ENCODE peak calls at places on chromosomes 6 and 20, in seven cellular contexts. One of them, this sample, is unnamed.

GRCh38 chr20:54139188-54139587 is 34.6 kb downstream of the CYP24A1 start:
- DNase-seq in body of pancreas: no peak
- DNase-seq in PC-3: peak
- DNase-seq in AG04449: no peak
- DNase-seq in astrocyte: peak
- DNase-seq in AG09309: no peak
- DNase-seq in GM12878: no peak
- DNase-seq in this sample: no peak

GRCh38 chr20:33947709-33948295 is 45.9 kb upstream of the RALY start:
- DNase-seq in body of pancreas: no peak
- DNase-seq in AG09309: no peak
- DNase-seq in PC-3: peak
- DNase-seq in AG04449: no peak
- DNase-seq in GM12878: peak
- DNase-seq in astrocyte: no peak
- DNase-seq in this sample: peak

GRCh38 chr20:48826883-48827771 is 672 bp downstream of the PREX1 start:
- DNase-seq in AG04449: no peak
- DNase-seq in PC-3: peak
- DNase-seq in AG09309: no peak
- DNase-seq in GM12878: no peak
- DNase-seq in astrocyte: no peak
- DNase-seq in body of pancreas: no peak
- DNase-seq in this sample: peak

GRCh38 chr6:117506180-117506835 is 23.8 kb downstream of the DCBLD1 start:
- DNase-seq in PC-3: no peak
- DNase-seq in body of pancreas: no peak
- DNase-seq in astrocyte: peak
- DNase-seq in AG04449: no peak
- DNase-seq in AG09309: no peak
- DNase-seq in GM12878: no peak
- DNase-seq in this sample: no peak

GRCh38 chr6:6723792-6724318 is 135.3 kb downstream of the LY86 start:
- DNase-seq in AG04449: no peak
- DNase-seq in GM12878: no peak
- DNase-seq in PC-3: no peak
- DNase-seq in AG09309: no peak
- DNase-seq in body of pancreas: no peak
- DNase-seq in astrocyte: no peak
- DNase-seq in this sample: no peak

GRCh38 chr6:50030777-50031562 is 9.2 kb upstream of the DEFB110 start:
- DNase-seq in AG04449: no peak
- DNase-seq in AG09309: no peak
- DNase-seq in body of pancreas: no peak
- DNase-seq in GM12878: no peak
- DNase-seq in PC-3: peak
- DNase-seq in astrocyte: no peak
- DNase-seq in this sample: peak

GRCh38 chr6:52514514-52514913 is 62.3 kb downstream of the TRAM2 start:
- DNase-seq in astrocyte: peak
- DNase-seq in AG09309: no peak
- DNase-seq in body of pancreas: no peak
- DNase-seq in GM12878: no peak
- DNase-seq in AG04449: no peak
- DNase-seq in PC-3: no peak
- DNase-seq in this sample: no peak

GRCh38 chr20:5041433-5041832 is 40.1 kb upstream of the SLC23A2 start:
- DNase-seq in astrocyte: no peak
- DNase-seq in GM12878: no peak
- DNase-seq in AG09309: no peak
- DNase-seq in PC-3: no peak
- DNase-seq in AG04449: peak
- DNase-seq in body of pancreas: no peak
- DNase-seq in this sample: no peak

GRCh38 chr20:37577972-37578371 is 50.3 kb upstream of the BLCAP start:
- DNase-seq in astrocyte: no peak
- DNase-seq in AG04449: no peak
- DNase-seq in GM12878: no peak
- DNase-seq in AG09309: no peak
- DNase-seq in body of pancreas: no peak
- DNase-seq in PC-3: no peak
- DNase-seq in this sample: no peak

GRCh38 chr6:39199541-39199940 is 29.7 kb downstream of the KCNK5 start:
- DNase-seq in astrocyte: no peak
- DNase-seq in GM12878: no peak
- DNase-seq in AG09309: no peak
- DNase-seq in AG04449: no peak
- DNase-seq in body of pancreas: no peak
- DNase-seq in PC-3: no peak
- DNase-seq in this sample: no peak

GRCh38 chr6:34485321-34486060 is 19.6 kb downstream of the PACSIN1 start:
- DNase-seq in astrocyte: no peak
- DNase-seq in AG04449: no peak
- DNase-seq in GM12878: no peak
- DNase-seq in AG09309: no peak
- DNase-seq in PC-3: no peak
- DNase-seq in body of pancreas: no peak
- DNase-seq in this sample: no peak

GRCh38 chr20:46438156-46438750 is 31.8 kb upstream of the ELMO2 start:
- DNase-seq in AG09309: no peak
- DNase-seq in astrocyte: peak
- DNase-seq in GM12878: no peak
- DNase-seq in PC-3: peak
- DNase-seq in AG04449: no peak
- DNase-seq in body of pancreas: no peak
- DNase-seq in this sample: peak
- TF ChIP-seq CTCF in AG09309: peak
- TF ChIP-seq CTCF in astrocyte: peak
- TF ChIP-seq CTCF in GM12878: peak
- TF ChIP-seq CTCF in PC-3: peak
- TF ChIP-seq CTCF in AG04449: peak
- TF ChIP-seq CTCF in body of pancreas: peak
- TF ChIP-seq CTCF in this sample: peak

GRCh38 chr6:127518710-127519468 is at the start of gene MTCL3:
- DNase-seq in astrocyte: peak
- DNase-seq in body of pancreas: no peak
- DNase-seq in PC-3: no peak
- DNase-seq in GM12878: no peak
- DNase-seq in AG09309: no peak
- DNase-seq in AG04449: no peak
- DNase-seq in this sample: no peak
- H3K4me3 ChIP-seq in astrocyte: peak
- H3K4me3 ChIP-seq in body of pancreas: no peak
- H3K4me3 ChIP-seq in PC-3: no peak
- H3K4me3 ChIP-seq in GM12878: no peak
- H3K4me3 ChIP-seq in AG09309: peak
- H3K4me3 ChIP-seq in AG04449: peak
- H3K4me3 ChIP-seq in this sample: no peak

GRCh38 chr6:37207903-37208456 is 38.0 kb downstream of the PIM1 start:
- DNase-seq in GM12878: peak
- DNase-seq in body of pancreas: peak
- DNase-seq in AG04449: no peak
- DNase-seq in astrocyte: peak
- DNase-seq in AG09309: peak
- DNase-seq in PC-3: peak
- DNase-seq in this sample: peak
- TF ChIP-seq CTCF in GM12878: peak
- TF ChIP-seq CTCF in body of pancreas: peak
- TF ChIP-seq CTCF in AG04449: peak
- TF ChIP-seq CTCF in astrocyte: peak
- TF ChIP-seq CTCF in AG09309: peak
- TF ChIP-seq CTCF in PC-3: peak
- TF ChIP-seq CTCF in this sample: peak

DNA sequence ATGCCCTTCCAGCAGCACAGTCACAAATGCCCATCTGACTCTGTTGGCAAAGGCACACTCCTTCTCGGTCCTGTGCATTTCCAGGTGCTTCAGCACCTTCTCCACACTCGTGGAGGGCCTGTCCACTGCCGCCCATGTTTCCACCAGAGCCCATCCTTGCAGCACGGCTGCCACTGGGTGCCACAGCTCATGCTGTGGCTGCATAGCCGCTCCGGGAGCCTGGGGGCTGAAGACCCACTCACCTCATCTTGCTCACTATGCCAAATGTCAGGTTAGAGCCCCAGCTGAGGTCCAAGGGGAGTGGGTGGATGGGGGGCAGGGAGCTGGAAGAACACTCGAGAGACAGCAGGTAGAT is 6.9 kb downstream of the ZKSCAN3 start:
- DNase-seq in body of pancreas: no peak
- DNase-seq in AG04449: no peak
- DNase-seq in GM12878: no peak
- DNase-seq in astrocyte: no peak
- DNase-seq in AG09309: no peak
- DNase-seq in PC-3: no peak
- DNase-seq in this sample: no peak
- H3K4me3 ChIP-seq in body of pancreas: no peak
- H3K4me3 ChIP-seq in AG04449: no peak
- H3K4me3 ChIP-seq in GM12878: no peak
- H3K4me3 ChIP-seq in astrocyte: peak
- H3K4me3 ChIP-seq in AG09309: no peak
- H3K4me3 ChIP-seq in PC-3: peak
- H3K4me3 ChIP-seq in this sample: no peak

DNA sequence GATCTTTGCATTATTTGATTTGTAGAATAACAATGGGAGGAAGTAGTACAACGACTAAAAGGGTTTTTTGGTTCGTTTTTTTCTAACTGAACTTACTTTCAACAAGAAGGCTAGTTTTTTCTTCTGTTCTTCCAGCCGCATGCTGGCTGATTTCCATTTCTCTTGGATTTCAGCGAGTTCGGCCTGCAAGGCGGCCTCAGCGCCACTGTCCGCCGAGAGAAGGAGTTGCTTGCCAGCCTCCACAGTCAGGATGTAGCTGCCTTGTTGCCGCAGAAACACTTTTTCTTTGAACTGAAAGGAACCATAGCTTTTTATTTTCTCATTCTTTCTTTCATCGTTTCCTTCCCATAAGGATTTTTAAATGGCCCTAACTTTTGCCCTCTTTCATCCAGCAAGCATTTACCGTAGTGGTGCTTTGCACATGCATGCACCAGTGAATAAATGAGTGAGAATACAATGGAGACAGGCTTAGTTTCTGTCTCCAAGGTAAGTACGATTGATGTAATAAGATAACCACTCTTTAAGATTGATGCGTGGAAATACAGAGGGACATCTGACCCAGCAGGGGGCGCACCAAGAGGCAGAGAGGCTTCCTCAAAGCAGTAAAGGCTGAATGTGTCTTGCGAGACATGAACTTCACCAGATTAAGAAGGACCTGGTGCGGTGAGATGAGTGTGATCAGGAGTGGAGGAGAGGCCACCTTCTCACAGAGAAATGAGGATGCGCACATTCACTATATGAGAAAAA is 398.8 kb downstream of the ESR1 start:
- DNase-seq in body of pancreas: peak
- DNase-seq in PC-3: peak
- DNase-seq in astrocyte: no peak
- DNase-seq in AG04449: no peak
- DNase-seq in AG09309: no peak
- DNase-seq in GM12878: no peak
- DNase-seq in this sample: peak
- TF ChIP-seq CTCF in body of pancreas: peak
- TF ChIP-seq CTCF in PC-3: peak
- TF ChIP-seq CTCF in astrocyte: peak
- TF ChIP-seq CTCF in AG04449: peak
- TF ChIP-seq CTCF in AG09309: peak
- TF ChIP-seq CTCF in GM12878: peak
- TF ChIP-seq CTCF in this sample: peak

DNA sequence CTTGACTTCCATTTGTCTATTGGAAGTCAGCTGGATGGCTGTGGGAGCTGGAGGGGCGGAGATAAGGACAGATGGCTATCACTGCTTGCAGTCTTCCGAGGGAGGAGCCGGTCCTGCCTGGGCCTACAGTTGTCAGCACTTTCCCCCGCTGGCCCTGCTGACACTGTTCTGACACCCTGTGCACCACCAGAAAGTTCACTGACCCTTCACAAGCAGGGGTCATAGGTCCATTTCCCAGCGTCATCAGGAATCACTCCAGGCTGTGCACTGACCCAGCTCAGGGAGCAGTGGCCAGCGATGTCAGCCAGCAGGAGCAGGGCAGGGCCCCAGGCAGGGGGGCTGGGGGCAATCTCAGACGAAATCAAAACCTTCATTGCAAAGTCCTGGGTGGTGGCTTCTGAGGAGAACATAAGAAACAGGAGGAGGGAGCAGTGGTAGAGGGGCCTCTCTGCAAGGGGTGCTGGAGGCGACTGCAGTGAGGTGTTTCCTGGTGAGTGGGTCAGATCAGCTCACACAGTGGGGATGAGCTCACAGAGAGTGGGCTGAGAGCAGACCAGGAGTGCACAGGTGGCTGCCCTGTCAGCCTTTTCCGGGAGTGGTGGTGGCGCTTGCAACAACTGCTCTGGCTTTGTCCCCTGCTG is 26.5 kb upstream of the PLEKHG1 start:
- DNase-seq in PC-3: no peak
- DNase-seq in astrocyte: no peak
- DNase-seq in GM12878: no peak
- DNase-seq in AG09309: no peak
- DNase-seq in body of pancreas: no peak
- DNase-seq in AG04449: no peak
- DNase-seq in this sample: no peak
- H3K4me3 ChIP-seq in PC-3: no peak
- H3K4me3 ChIP-seq in astrocyte: no peak
- H3K4me3 ChIP-seq in GM12878: no peak
- H3K4me3 ChIP-seq in AG09309: no peak
- H3K4me3 ChIP-seq in body of pancreas: no peak
- H3K4me3 ChIP-seq in AG04449: no peak
- H3K4me3 ChIP-seq in this sample: no peak

DNA sequence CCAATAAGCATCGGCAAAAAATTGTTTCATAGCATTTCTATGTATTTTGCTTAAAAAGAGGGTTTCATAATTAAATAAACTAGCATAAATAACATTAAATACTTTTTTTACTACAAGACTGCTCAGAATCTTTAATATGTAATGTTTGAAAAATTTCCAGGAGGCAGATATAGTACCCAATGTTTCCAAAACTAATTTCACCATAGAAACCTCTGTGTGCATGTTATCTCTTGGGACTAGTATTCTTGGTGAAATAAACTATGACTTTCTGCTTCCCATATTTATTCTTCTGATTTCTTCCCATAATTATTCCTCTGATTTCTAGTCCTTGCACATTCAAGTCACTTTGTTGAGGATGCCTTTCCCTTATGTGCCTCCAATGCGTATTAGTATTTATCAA is 94.5 kb downstream of the PTPRK start:
- DNase-seq in PC-3: no peak
- DNase-seq in body of pancreas: no peak
- DNase-seq in AG04449: no peak
- DNase-seq in AG09309: no peak
- DNase-seq in GM12878: no peak
- DNase-seq in astrocyte: no peak
- DNase-seq in this sample: no peak
- TF ChIP-seq CTCF in PC-3: no peak
- TF ChIP-seq CTCF in body of pancreas: no peak
- TF ChIP-seq CTCF in AG04449: no peak
- TF ChIP-seq CTCF in AG09309: no peak
- TF ChIP-seq CTCF in GM12878: no peak
- TF ChIP-seq CTCF in astrocyte: no peak
- TF ChIP-seq CTCF in this sample: no peak

GRCh38 chr6:111958534-111958933 is 85.3 kb upstream of the FYN start:
- DNase-seq in astrocyte: no peak
- DNase-seq in AG04449: no peak
- DNase-seq in AG09309: no peak
- DNase-seq in PC-3: no peak
- DNase-seq in GM12878: no peak
- DNase-seq in body of pancreas: no peak
- DNase-seq in this sample: peak
- H3K4me3 ChIP-seq in astrocyte: no peak
- H3K4me3 ChIP-seq in AG04449: no peak
- H3K4me3 ChIP-seq in AG09309: no peak
- H3K4me3 ChIP-seq in PC-3: no peak
- H3K4me3 ChIP-seq in GM12878: no peak
- H3K4me3 ChIP-seq in body of pancreas: no peak
- H3K4me3 ChIP-seq in this sample: peak

This sample was measured in GM12865.